ENCODE peak calls at places on chromosomes 2 and 18, in nine cellular contexts. X, E, H, S, M, B, L, Y and V are unnamed samples.

GRCh38 chr18:22977847-22978701 is 44.9 kb downstream of the RBBP8 start:
- DNase-seq in X (peak), E (no peak), H (peak), S (peak), M (no peak), B (peak), L (no peak), Y (no peak), V (no peak)

GRCh38 chr2:172086349-172087190 is 1.3 kb downstream of the DLX1 start:
- DNase-seq in X (no peak), E (peak), H (no peak), S (no peak), M (no peak), B (no peak), L (no peak), Y (no peak), V (no peak)

GRCh38 chr18:37364237-37364636 is 201.4 kb downstream of the CELF4 start:
- DNase-seq in X (no peak), E (no peak), H (no peak), S (no peak), M (no peak), B (no peak), L (peak), Y (peak), V (no peak)

GRCh38 chr2:234495801-234496441 is 960 bp downstream of the ARL4C start:
- DNase-seq in X (no peak), E (no peak), H (no peak), S (no peak), M (peak), B (peak), L (no peak), Y (no peak), V (no peak)

GRCh38 chr18:26335139-26335933 is 109.1 kb downstream of the TAF4B start:
- DNase-seq in X (no peak), E (no peak), H (no peak), S (no peak), M (no peak), B (peak), L (peak), Y (no peak), V (no peak)

GRCh38 chr2:98550165-98550564 is 58.1 kb downstream of the COA5 start:
- DNase-seq in X (no peak), E (no peak), H (no peak), S (no peak), M (no peak), B (no peak), L (no peak), Y (no peak), V (no peak)

GRCh38 chr2:212227755-212228154 is 310.8 kb downstream of the ERBB4 start:
- DNase-seq in X (peak), E (no peak), H (peak), S (no peak), M (no peak), B (peak), L (peak), Y (peak), V (no peak)

GRCh38 chr2:27843992-27844391 is 46.2 kb downstream of the RBKS start:
- DNase-seq in X (no peak), E (no peak), H (no peak), S (no peak), M (no peak), B (no peak), L (no peak), Y (no peak), V (no peak)

GRCh38 chr18:74418023-74418422 is 39.1 kb downstream of the DIPK1C start:
- DNase-seq in X (no peak), E (no peak), H (no peak), S (no peak), M (no peak), B (no peak), L (no peak), Y (no peak), V (no peak)

GRCh38 chr2:149598014-149598395 is 10.4 kb upstream of the MMADHC start:
- DNase-seq in X (no peak), E (no peak), H (peak), S (no peak), M (no peak), B (no peak), L (no peak), Y (no peak), V (no peak)

GRCh38 chr18:79393181-79393598 is 2.5 kb upstream of the NFATC1 start:
- DNase-seq in X (no peak), E (no peak), H (no peak), S (no peak), M (no peak), B (no peak), L (no peak), Y (no peak), V (no peak)

GRCh38 chr2:137865954-137866540 is 98.2 kb upstream of the HNMT start:
- DNase-seq in X (peak), E (peak), H (peak), S (no peak), M (no peak), B (peak), L (peak), Y (peak), V (no peak)

GRCh38 chr2:6249557-6249956 is 557.4 kb downstream of the SOX11 start:
- DNase-seq in X (no peak), E (no peak), H (no peak), S (no peak), M (no peak), B (no peak), L (no peak), Y (no peak), V (no peak)

GRCh38 chr18:74342416-74343043 is 26.9 kb downstream of the C18orf63 start:
- DNase-seq in X (peak), E (peak), H (peak), S (no peak), M (no peak), B (peak), L (peak), Y (peak), V (no peak)

GRCh38 chr2:113831156-113831555 is 58.7 kb upstream of the ACTR3 start:
- DNase-seq in X (no peak), E (no peak), H (peak), S (no peak), M (no peak), B (no peak), L (no peak), Y (no peak), V (no peak)

GRCh38 chr2:73935641-73936040 is 9.0 kb downstream of the DGUOK start:
- DNase-seq in X (no peak), E (no peak), H (no peak), S (no peak), M (no peak), B (no peak), L (no peak), Y (no peak), V (no peak)

GRCh38 chr18:41906528-41907256 is 48.3 kb upstream of the PIK3C3 start:
- DNase-seq in X (peak), E (peak), H (peak), S (peak), M (no peak), B (peak), L (peak), Y (peak), V (peak)

GRCh38 chr2:12270876-12271588 is 445.7 kb upstream of the TRIB2 start:
- DNase-seq in X (no peak), E (no peak), H (no peak), S (no peak), M (no peak), B (no peak), L (no peak), Y (no peak), V (no peak)

GRCh38 chr2:46008082-46008870 is 288.9 kb upstream of the EPAS1 start:
- DNase-seq in X (no peak), E (no peak), H (peak), S (no peak), M (no peak), B (peak), L (no peak), Y (no peak), V (no peak)

GRCh38 chr2:68769586-68770270 is 35.1 kb downstream of the ARHGAP25 start:
- DNase-seq in X (no peak), E (no peak), H (no peak), S (no peak), M (no peak), B (no peak), L (no peak), Y (no peak), V (no peak)

GRCh38 chr2:1653956-1654695 is 90.2 kb downstream of the PXDN start:
- DNase-seq in X (peak), E (no peak), H (peak), S (peak), M (no peak), B (peak), L (no peak), Y (no peak), V (no peak)

GRCh38 chr2:64913357-64913869 is 75.8 kb upstream of the SLC1A4 start:
- DNase-seq in X (no peak), E (no peak), H (peak), S (no peak), M (no peak), B (no peak), L (no peak), Y (peak), V (no peak)

GRCh38 chr18:3281456-3282400 is 19.8 kb downstream of the MYL12B start:
- DNase-seq in X (no peak), E (peak), H (peak), S (no peak), M (no peak), B (peak), L (peak), Y (peak), V (no peak)

GRCh38 chr2:215609089-215610032 is 173.5 kb upstream of the FN1 start:
- DNase-seq in X (no peak), E (no peak), H (peak), S (no peak), M (no peak), B (peak), L (no peak), Y (no peak), V (no peak)

GRCh38 chr18:79547413-79548076 is 132.1 kb upstream of the CTDP1 start:
- DNase-seq in X (no peak), E (no peak), H (no peak), S (no peak), M (no peak), B (no peak), L (no peak), Y (no peak), V (no peak)

GRCh38 chr2:238096311-238097011 is 3.7 kb upstream of the ESPNL start:
- DNase-seq in X (no peak), E (no peak), H (peak), S (no peak), M (no peak), B (peak), L (peak), Y (no peak), V (no peak)

GRCh38 chr2:28389399-28390240 is 3.0 kb upstream of the FOSL2 start:
- DNase-seq in X (no peak), E (no peak), H (peak), S (no peak), M (no peak), B (peak), L (peak), Y (no peak), V (no peak)

GRCh38 chr2:181848356-181848876 is 43.1 kb upstream of the ITPRID2 start:
- DNase-seq in X (no peak), E (no peak), H (no peak), S (no peak), M (no peak), B (no peak), L (peak), Y (no peak), V (no peak)

GRCh38 chr2:41829011-41829500 is 218.8 kb upstream of the PKDCC start:
- DNase-seq in X (no peak), E (no peak), H (no peak), S (no peak), M (no peak), B (no peak), L (no peak), Y (no peak), V (no peak)

GRCh38 chr18:58552057-58552461 is 76.8 kb downstream of the ALPK2 start:
- DNase-seq in X (no peak), E (no peak), H (no peak), S (no peak), M (no peak), B (peak), L (no peak), Y (no peak), V (no peak)

GRCh38 chr2:102082591-102083586 is 59.7 kb upstream of the IL1R1 start:
- DNase-seq in X (no peak), E (peak), H (no peak), S (no peak), M (no peak), B (peak), L (peak), Y (peak), V (no peak)